ENCODE peak calls at places on chromosome 2, in five cellular contexts. One of them, this sample, is unnamed.

GRCh38 chr2:142871396-142871795 is 6.1 kb upstream of the KYNU start:
- DNase-seq in endodermal cell: no peak
- DNase-seq in heart left ventricle: no peak
- DNase-seq in thoracic aorta: no peak
- DNase-seq in neuronal stem cell: no peak
- DNase-seq in this sample: no peak

GRCh38 chr2:219286436-219287115 is 7.4 kb downstream of the DNAJB2 start:
- DNase-seq in heart left ventricle: no peak
- DNase-seq in neuronal stem cell: no peak
- DNase-seq in thoracic aorta: no peak
- DNase-seq in endodermal cell: no peak
- DNase-seq in this sample: no peak

GRCh38 chr2:239269959-239270358 is 130.9 kb downstream of the HDAC4 start:
- DNase-seq in endodermal cell: no peak
- DNase-seq in heart left ventricle: no peak
- DNase-seq in neuronal stem cell: no peak
- DNase-seq in thoracic aorta: no peak
- DNase-seq in this sample: no peak

GRCh38 chr2:179412116-179412515 is 147.5 kb upstream of the SESTD1 start:
- DNase-seq in neuronal stem cell: no peak
- DNase-seq in thoracic aorta: no peak
- DNase-seq in heart left ventricle: no peak
- DNase-seq in endodermal cell: no peak
- DNase-seq in this sample: no peak

GRCh38 chr2:98915751-98916358 is 20.2 kb downstream of the CRACDL start:
- DNase-seq in heart left ventricle: no peak
- DNase-seq in thoracic aorta: no peak
- DNase-seq in endodermal cell: peak
- DNase-seq in neuronal stem cell: no peak
- DNase-seq in this sample: no peak

GRCh38 chr2:240105982-240106381 is 30.1 kb downstream of the COPS9 start:
- DNase-seq in thoracic aorta: no peak
- DNase-seq in neuronal stem cell: no peak
- DNase-seq in endodermal cell: no peak
- DNase-seq in heart left ventricle: no peak
- DNase-seq in this sample: no peak

GRCh38 chr2:240813231-240813921 is 6.6 kb downstream of the KIF1A start:
- DNase-seq in heart left ventricle: no peak
- DNase-seq in neuronal stem cell: no peak
- DNase-seq in endodermal cell: peak
- DNase-seq in thoracic aorta: no peak
- DNase-seq in this sample: no peak

GRCh38 chr2:241540391-241540765 is 18.2 kb upstream of the BOK start:
- DNase-seq in neuronal stem cell: no peak
- DNase-seq in endodermal cell: no peak
- DNase-seq in heart left ventricle: no peak
- DNase-seq in thoracic aorta: no peak
- DNase-seq in this sample: no peak